ENCODE peak calls at places on chromosome 3, in six cellular contexts. V is ACHN; C is stimulated activated CD8-positive, alpha-beta memory T cell treated with anti-CD3 and anti-CD28 coated beads, Interleukin-7, amount 100 ng/mL, for 24 hours; I is erythroblast; L is T-helper 2 cell; W is IMR-90. B is an unnamed sample.

GRCh38 chr3:187968883-187969580 is 184.9 kb upstream of the LPP start:
- DNase-seq in V (no peak), C (no peak), W (peak; percentile 62), I (no peak), L (no peak), B (peak; percentile 56)

GRCh38 chr3:149150436-149150835 is 21.0 kb downstream of the HPS3 start:
- DNase-seq in C (no peak), V (no peak), L (no peak), W (no peak), I (no peak), B (no peak)

GRCh38 chr3:141401584-141402475 is 33.5 kb downstream of the ZBTB38 start:
- DNase-seq in I (peak; percentile 65), C (no peak), L (peak; percentile 8), W (no peak), V (no peak), B (peak; percentile 47)

GRCh38 chr3:154864947-154865346 is 215.2 kb upstream of the MME start:
- DNase-seq in I (no peak), W (no peak), V (no peak), C (no peak), L (no peak), B (no peak)

GRCh38 chr3:50415066-50415465 is 55.7 kb upstream of the TMEM115 start:
- DNase-seq in C (no peak), V (no peak), I (no peak), L (no peak), W (no peak), B (no peak)

GRCh38 chr3:150761831-150762661 is 923 bp downstream of the SIAH2 start:
- DNase-seq in L (peak; percentile 17), I (peak; percentile 67), W (peak; percentile 56), C (no peak), V (peak; percentile 75), B (peak; percentile 58)

GRCh38 chr3:140243536-140243935 is 308.6 kb downstream of the CLSTN2 start:
- DNase-seq in I (no peak), L (no peak), V (no peak), W (no peak), C (no peak), B (no peak)

GRCh38 chr3:12659316-12660015 is 4.5 kb downstream of the RAF1 start:
- DNase-seq in V (no peak), W (no peak), L (no peak), C (no peak), I (no peak), B (no peak)

GRCh38 chr3:52140000-52140399 is 14.2 kb downstream of the POC1A start:
- DNase-seq in V (no peak), L (no peak), I (no peak), W (no peak), C (no peak), B (no peak)

GRCh38 chr3:107690522-107691138 is 167.9 kb downstream of the BBX start:
- DNase-seq in W (peak; percentile 73), V (peak; percentile 62), L (no peak), I (peak; percentile 58), C (no peak), B (peak; percentile 76)

GRCh38 chr3:76400141-76400540 is 614.8 kb upstream of the ZNF717 start:
- DNase-seq in W (peak; percentile 68), C (no peak), I (no peak), V (no peak), L (no peak), B (no peak)

GRCh38 chr3:131356006-131356405 is 25.6 kb upstream of the NUDT16 start:
- DNase-seq in W (peak; percentile 17), V (no peak), I (peak; percentile 84), L (no peak), C (no peak), B (no peak)

GRCh38 chr3:52090131-52090548 is 33.8 kb upstream of the DUSP7 start:
- DNase-seq in L (no peak), I (no peak), V (peak; percentile 83), W (peak; percentile 92), C (no peak), B (peak; percentile 97)

GRCh38 chr3:124797426-124797945 is 67.2 kb downstream of the UMPS start:
- DNase-seq in W (peak; percentile 12), I (no peak), V (no peak), C (no peak), L (no peak), B (no peak)

GRCh38 chr3:58321791-58322190 is 10.9 kb upstream of the PXK start:
- DNase-seq in V (no peak), I (no peak), C (no peak), L (no peak), W (no peak), B (no peak)

GRCh38 chr3:194102436-194102835 is 33.5 kb upstream of the HES1 start:
- DNase-seq in W (no peak), C (no peak), L (no peak), I (no peak), V (no peak), B (no peak)

GRCh38 chr3:106367496-106367895 is 498.7 kb upstream of the CBLB start:
- DNase-seq in I (no peak), L (no peak), C (no peak), V (no peak), W (peak; percentile 27), B (no peak)

GRCh38 chr3:119323401-119324107 is 29.4 kb downstream of the ARHGAP31 start:
- DNase-seq in L (peak; percentile 41), I (no peak), W (no peak), V (no peak), C (no peak), B (no peak)

GRCh38 chr3:100570811-100571210 is 38.6 kb upstream of the ADGRG7 start:
- DNase-seq in C (no peak), I (no peak), V (no peak), L (no peak), W (no peak), B (no peak)

GRCh38 chr3:119819806-119820205 is 37.9 kb downstream of the NR1I2 start:
- DNase-seq in I (no peak), V (no peak), C (no peak), W (peak; percentile 6), L (no peak), B (no peak)

GRCh38 chr3:127170794-127171193 is 22.1 kb upstream of the PRR23E start:
- DNase-seq in I (no peak), W (peak; percentile 64), C (no peak), L (no peak), V (peak; percentile 4), B (peak; percentile 58)

GRCh38 chr3:173983353-173983752 is 585.8 kb downstream of the NLGN1 start:
- DNase-seq in C (no peak), L (no peak), V (no peak), I (no peak), W (peak; percentile 78), B (peak; percentile 10)

GRCh38 chr3:171206283-171206682 is 179.8 kb upstream of the SLC2A2 start:
- DNase-seq in W (no peak), C (no peak), V (no peak), L (no peak), I (no peak), B (no peak)

GRCh38 chr3:150005243-150006102 is 34.8 kb upstream of the PFN2 start:
- DNase-seq in I (no peak), L (no peak), W (peak; percentile 76), C (no peak), V (no peak), B (peak; percentile 34)

GRCh38 chr3:195886181-195887141 is 21.9 kb downstream of the TNK2 start:
- DNase-seq in W (peak; percentile 35), V (no peak), I (no peak), L (no peak), C (no peak), B (peak; percentile 67)

GRCh38 chr3:17686613-17687012 is 55.8 kb downstream of the TBC1D5 start:
- DNase-seq in V (peak; percentile 47), I (peak; percentile 47), C (no peak), W (no peak), L (no peak), B (no peak)

GRCh38 chr3:105785790-105786189 is 83.0 kb downstream of the CBLB start:
- DNase-seq in L (no peak), C (no peak), W (no peak), I (no peak), V (no peak), B (no peak)

GRCh38 chr3:170458285-170458684 is 39.6 kb downstream of the CLDN11 start:
- DNase-seq in W (no peak), V (no peak), I (no peak), C (no peak), L (no peak), B (no peak)

GRCh38 chr3:193997228-193998192 is 138.4 kb upstream of the HES1 start:
- DNase-seq in W (no peak), V (no peak), L (no peak), I (peak; percentile 62), C (no peak), B (no peak)

GRCh38 chr3:134640378-134640777 is 10.4 kb downstream of the KY start:
- DNase-seq in V (no peak), L (no peak), I (no peak), W (no peak), C (no peak), B (no peak)